ENCODE peak calls at places on chromosomes 11 and 22, in eight cellular contexts. X, R, J, M, L, H, G and D are unnamed samples.
A peak's percentile ranks its signal among the peaks of the same experiment; 100 is the strongest.

GRCh38 chr11:63558459-63559157 is 4.6 kb downstream of the PLAAT2 start:
- DNase-seq in X (no peak), R (no peak), J (no peak), M (no peak), L (no peak), H (no peak), G (no peak), D (no peak)

GRCh38 chr11:19370100-19370861 is 129.5 kb upstream of the E2F8 start:
- DNase-seq in X (no peak), R (peak; percentile 83), J (no peak), M (peak; percentile 86), L (no peak), H (no peak), G (no peak), D (no peak)

GRCh38 chr11:820655-821512 is 2.2 kb downstream of the PNPLA2 start:
- DNase-seq in X (peak; percentile 32), R (peak; percentile 49), J (no peak), M (peak; percentile 50), L (no peak), H (no peak), G (no peak), D (no peak)

GRCh38 chr11:119567667-119568582 is 145.0 kb upstream of the THY1 start:
- DNase-seq in X (peak; percentile 72), R (peak; percentile 58), J (no peak), M (peak; percentile 20), L (peak; percentile 75), H (peak; percentile 51), G (no peak), D (peak; percentile 54)

GRCh38 chr11:35099278-35100018 is 39.5 kb upstream of the CD44 start:
- DNase-seq in X (peak; percentile 32), R (peak; percentile 47), J (no peak), M (peak; percentile 39), L (no peak), H (no peak), G (no peak), D (peak; percentile 68)

GRCh38 chr22:41600976-41601375 is 11.3 kb upstream of the PMM1 start:
- DNase-seq in X (no peak), R (no peak), J (no peak), M (no peak), L (no peak), H (no peak), G (no peak), D (no peak)

GRCh38 chr11:36257351-36257750 is 31.9 kb downstream of the COMMD9 start:
- DNase-seq in X (no peak), R (peak; percentile 14), J (no peak), M (peak; percentile 27), L (no peak), H (no peak), G (no peak), D (no peak)

GRCh38 chr11:122167100-122167499 is 51.1 kb upstream of the BLID start:
- DNase-seq in X (no peak), R (peak; percentile 99), J (no peak), M (peak; percentile 76), L (no peak), H (no peak), G (no peak), D (no peak)

GRCh38 chr22:50398698-50399648 is 55.8 kb downstream of the PPP6R2 start:
- DNase-seq in X (no peak), R (no peak), J (no peak), M (no peak), L (no peak), H (no peak), G (no peak), D (no peak)

GRCh38 chr11:120331301-120331966 is 4.8 kb upstream of the ARHGEF12 start:
- DNase-seq in X (peak; percentile 82), R (peak; percentile 91), J (no peak), M (no peak), L (no peak), H (no peak), G (no peak), D (peak; percentile 61)

GRCh38 chr11:1771273-1771672 is 7.5 kb upstream of the CTSD start:
- DNase-seq in X (no peak), R (peak; percentile 20), J (no peak), M (no peak), L (no peak), H (peak; percentile 37), G (no peak), D (no peak)

GRCh38 chr11:117072517-117073218 is 25.6 kb downstream of the SIK3 start:
- DNase-seq in X (peak; percentile 63), R (peak; percentile 96), J (no peak), M (peak; percentile 91), L (peak; percentile 44), H (no peak), G (no peak), D (peak; percentile 84)